ENCODE peak calls at places on chromosomes 4 and X, in five cellular contexts. X is upper lobe of left lung, E is GM12892, L is stomach, S is endothelial cell of umbilical vein. H is an unnamed sample.

GRCh38 chr4:10183462-10183861 is 66.9 kb upstream of the WDR1 start:
- DNase-seq in S (no peak), E (no peak), X (no peak), L (no peak), H (no peak)

GRCh38 chrX:7372843-7373525 is 225.0 kb upstream of the PUDP start:
- DNase-seq in L (no peak), S (no peak), E (no peak), X (no peak), H (no peak)

GRCh38 chrX:7254144-7254543 is 106.2 kb upstream of the PUDP start:
- DNase-seq in E (no peak), S (no peak), L (no peak), X (no peak), H (no peak)

GRCh38 chrX:52271212-52271611 is 86.5 kb downstream of the MAGED4 start:
- DNase-seq in E (no peak), L (no peak), X (peak; percentile 45), S (no peak), H (no peak)

GRCh38 chr4:150976478-150977118 is 38.5 kb downstream of the LRBA start:
- DNase-seq in X (no peak), L (no peak), E (no peak), S (no peak), H (no peak)

GRCh38 chr4:70734971-70735370 is 13.2 kb downstream of the RUFY3 start:
- DNase-seq in L (no peak), E (no peak), S (no peak), X (no peak), H (no peak)

GRCh38 chr4:180434131-180434895 is 1808.9 kb upstream of the TENM3 start:
- DNase-seq in E (no peak), X (no peak), S (no peak), L (no peak), H (no peak)

GRCh38 chr4:96247096-96247495 is 407.2 kb downstream of the PDHA2 start:
- DNase-seq in L (no peak), S (no peak), X (no peak), E (no peak), H (no peak)

GRCh38 chrX:118520206-118520857 is 24.7 kb downstream of the DOCK11 start:
- DNase-seq in E (no peak), L (no peak), X (no peak), S (no peak), H (no peak)

GRCh38 chrX:17967888-17968287 is 106.8 kb upstream of the RAI2 start:
- DNase-seq in E (no peak), X (peak; percentile 31), S (no peak), L (peak; percentile 27), H (no peak)

GRCh38 chr4:1542226-1542490 is 135.9 kb upstream of the NKX1-1 start:
- DNase-seq in L (no peak), S (no peak), X (no peak), E (no peak), H (no peak)

GRCh38 chrX:103477496-103477895 is 41.8 kb downstream of the RAB40A start:
- DNase-seq in S (no peak), E (no peak), X (no peak), L (no peak), H (no peak)

GRCh38 chrX:103483720-103484119 is 35.6 kb downstream of the RAB40A start:
- DNase-seq in L (no peak), X (no peak), E (no peak), S (no peak), H (no peak)

GRCh38 chrX:103475381-103475780 is 43.9 kb downstream of the RAB40A start:
- DNase-seq in X (no peak), L (no peak), E (no peak), S (no peak), H (no peak)

GRCh38 chrX:103480526-103480925 is 38.8 kb downstream of the RAB40A start:
- DNase-seq in L (no peak), E (no peak), X (no peak), S (no peak), H (no peak)
- TF ChIP-seq POLR2AphosphoS5 in L (no peak), E (no peak), X (no peak), S (no peak), H (no peak)

DNA sequence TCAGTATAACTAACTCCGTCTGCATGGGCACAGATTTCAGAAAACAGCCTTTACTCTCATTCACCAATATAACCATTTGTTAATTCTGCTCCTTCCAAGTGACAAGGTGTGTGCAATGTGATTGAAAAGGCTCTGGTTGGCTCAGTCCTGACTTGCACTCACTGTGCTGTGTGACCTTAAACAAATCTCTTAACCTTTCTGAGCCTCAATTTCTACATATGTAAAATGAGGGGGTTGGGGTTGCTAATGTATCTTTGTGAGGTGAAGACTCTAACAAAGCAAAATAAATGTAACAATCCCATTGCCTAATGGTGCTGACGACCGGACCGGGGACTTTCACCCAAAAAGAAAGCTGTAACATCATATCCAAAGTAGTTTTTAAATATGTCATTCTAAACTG is 112.5 kb upstream of the GPC4 start:
- DNase-seq in L (no peak), E (no peak), X (no peak), S (no peak), H (no peak)
- TF ChIP-seq POLR2A in L (no peak), E (no peak), X (no peak), S (no peak), H (no peak)

DNA sequence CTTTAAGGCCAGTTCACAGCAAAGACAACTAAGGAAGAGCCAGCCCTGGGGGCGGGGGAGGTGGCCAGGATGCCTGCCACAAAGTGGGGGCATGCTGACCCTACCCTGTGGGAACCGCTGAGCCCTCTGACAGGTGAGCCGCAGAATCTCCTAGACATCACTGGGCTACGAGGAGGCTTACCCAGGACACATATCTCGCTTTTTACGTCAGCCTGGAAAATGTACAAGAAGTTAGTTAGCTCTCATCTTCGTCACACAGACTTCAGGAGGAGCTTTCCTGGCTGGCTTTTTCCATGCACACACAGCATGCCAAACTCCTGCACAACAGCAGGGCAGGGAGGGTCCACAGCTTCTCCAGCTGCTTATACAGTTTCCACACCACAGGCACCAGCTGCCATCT is 64.5 kb upstream of the PDLIM3 start:
- DNase-seq in S (no peak), E (no peak), X (no peak), L (no peak), H (no peak)
- TF ChIP-seq POLR2AphosphoS5 in S (no peak), E (no peak), X (no peak), L (no peak), H (no peak)

DNA sequence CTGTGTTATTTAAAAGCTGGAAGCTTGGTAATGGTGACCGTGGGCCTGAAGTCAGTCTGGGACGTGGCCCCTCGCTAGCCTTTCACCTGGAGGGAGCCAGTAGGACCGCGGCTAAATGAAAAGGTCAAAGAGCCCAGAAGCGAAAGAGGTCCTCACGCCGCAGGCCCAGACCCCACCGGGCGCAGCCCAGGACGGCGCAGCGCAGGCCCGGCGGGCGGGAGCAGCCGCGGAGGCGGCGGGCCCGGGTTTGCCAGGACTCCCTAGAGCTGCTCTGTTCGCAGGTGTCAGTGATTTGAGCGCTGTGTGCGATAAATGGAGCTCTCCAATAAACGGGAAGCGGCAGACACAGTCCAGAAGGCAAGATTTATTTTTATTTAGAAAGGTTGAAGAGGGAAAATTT is 56.2 kb upstream of the STIM2 start:
- DNase-seq in L (no peak), X (no peak), S (no peak), E (no peak), H (no peak)
- TF ChIP-seq POLR2A in L (no peak), X (no peak), S (no peak), E (no peak), H (no peak)

GRCh38 chr4:38964942-38965775 is 67.0 kb downstream of the TMEM156 start:
- DNase-seq in S (no peak), E (no peak), L (no peak), X (no peak), H (no peak)

GRCh38 chr4:38965866-38966265 is 66.3 kb downstream of the TMEM156 start:
- DNase-seq in S (no peak), X (no peak), E (no peak), L (no peak), H (no peak)

GRCh38 chr4:38967260-38968095 is 64.7 kb downstream of the TMEM156 start:
- DNase-seq in S (peak; percentile 9), L (no peak), X (no peak), E (no peak), H (no peak)

DNA sequence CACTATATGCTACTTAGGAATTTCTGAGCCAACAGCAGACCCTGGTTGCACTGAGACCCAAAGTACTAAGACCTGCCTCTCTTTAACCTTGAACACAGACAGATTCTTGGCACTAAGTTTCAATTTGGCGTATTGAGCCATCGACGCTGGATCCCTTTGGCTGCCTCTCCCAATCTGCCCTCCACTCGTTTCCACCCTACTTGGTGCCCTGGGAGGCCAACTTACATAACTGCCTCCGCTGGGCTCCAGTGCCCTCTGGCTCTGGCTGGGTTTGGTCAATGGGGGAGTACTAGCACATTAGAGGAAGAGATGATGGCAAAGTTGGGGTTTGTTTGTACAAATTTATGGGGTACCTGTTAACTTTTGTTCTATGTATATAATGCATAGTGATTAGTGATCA is 63.5 kb downstream of the TMEM156 start:
- DNase-seq in L (no peak), X (no peak), E (no peak), S (no peak), H (no peak)
- TF ChIP-seq POLR2AphosphoS5 in L (no peak), X (no peak), E (no peak), S (no peak), H (no peak)

DNA sequence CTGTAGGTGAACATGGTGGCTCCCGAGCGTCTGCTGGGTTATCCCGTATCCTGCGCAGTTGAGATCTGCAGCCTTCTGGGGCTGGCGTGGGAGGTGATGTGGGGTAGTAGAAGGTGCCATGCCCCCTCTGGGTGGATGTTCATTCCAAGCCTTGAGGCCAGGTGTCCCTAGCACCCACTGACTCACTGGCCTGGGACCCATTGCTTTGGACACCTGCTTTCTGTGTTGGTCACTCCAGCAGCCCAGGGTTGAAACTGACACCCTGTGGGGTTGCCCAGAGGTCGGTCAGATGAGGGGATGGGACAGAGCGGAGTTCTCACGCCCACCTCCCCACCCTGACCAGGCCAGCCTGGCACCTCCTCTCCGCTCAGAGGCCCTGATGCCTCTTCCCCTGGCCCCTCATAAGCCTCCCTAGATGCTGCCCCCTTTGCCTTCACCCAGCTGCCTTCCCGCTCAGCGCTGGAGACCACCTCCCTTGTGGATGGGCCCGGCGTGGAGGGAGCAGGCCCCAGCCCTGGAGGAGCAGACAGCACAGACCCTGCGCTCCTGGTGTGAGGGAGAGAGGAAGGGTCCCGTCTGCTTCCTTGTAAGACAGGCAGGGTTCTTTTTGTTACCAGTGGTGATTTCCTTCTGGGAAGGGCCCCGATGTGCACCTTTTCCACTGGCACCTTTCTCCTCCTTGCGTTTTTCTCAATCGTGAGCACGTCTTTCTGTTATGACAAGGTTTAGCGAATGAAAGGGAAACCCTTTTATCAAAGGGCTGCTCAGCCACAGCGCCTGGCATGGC is 2.0 kb downstream of the DOK7 start:
- DNase-seq in X (no peak), L (no peak), S (no peak), E (no peak), H (no peak)
- TF ChIP-seq POLR2A in X (no peak), L (no peak), S (no peak), E (no peak), H (no peak)

GRCh38 chr4:113957961-113958360 is 21.5 kb downstream of the ARSJ start:
- DNase-seq in E (no peak), S (no peak), X (no peak), L (no peak), H (no peak)

GRCh38 chr4:113961322-113961698 is 18.1 kb downstream of the ARSJ start:
- DNase-seq in S (no peak), X (no peak), L (no peak), E (no peak), H (no peak)

GRCh38 chr4:113960684-113961321 is 18.6 kb downstream of the ARSJ start:
- DNase-seq in E (no peak), X (no peak), L (no peak), S (peak; percentile 65), H (no peak)

GRCh38 chr4:113955948-113956347 is 23.5 kb downstream of the ARSJ start:
- DNase-seq in L (no peak), E (no peak), S (no peak), X (no peak), H (no peak)

GRCh38 chr4:113958766-113959540 is 20.5 kb downstream of the ARSJ start:
- DNase-seq in S (peak; percentile 95), L (no peak), E (no peak), X (no peak), H (no peak)
- TF ChIP-seq POLR2AphosphoS5 in S (peak; percentile 64), L (peak; percentile 20), E (no peak), X (no peak), H (no peak)